ENCODE peak calls at places on chromosomes 13 and 19, in seven cellular contexts. B, A, F, O, K, U and G are unnamed samples.

GRCh38 chr19:48969276-48970138 is 4.4 kb downstream of the FTL start:
- DNase-seq in U (no peak), B (no peak), A (peak; percentile 12), K (peak; percentile 26), F (peak; percentile 41), O (no peak), G (no peak)

GRCh38 chr13:30340367-30341184 is 33.2 kb upstream of the KATNAL1 start:
- DNase-seq in U (no peak), B (no peak), A (no peak), O (peak; percentile 74), K (peak; percentile 91), F (peak; percentile 40), G (no peak)

GRCh38 chr13:113202912-113203311 is 5.6 kb downstream of the PCID2 start:
- DNase-seq in O (no peak), K (no peak), B (no peak), A (no peak), F (no peak), U (no peak), G (no peak)

GRCh38 chr19:32669205-32669785 is 5.7 kb downstream of the ANKRD27 start:
- DNase-seq in K (no peak), F (no peak), O (no peak), B (no peak), U (no peak), A (no peak), G (no peak)

GRCh38 chr13:49563513-49563912 is 21.8 kb downstream of the RCBTB1 start:
- DNase-seq in A (no peak), K (peak; percentile 61), B (no peak), U (no peak), F (no peak), O (no peak), G (no peak)

GRCh38 chr19:484494-484893 is 11.8 kb upstream of the MADCAM1 start:
- DNase-seq in K (no peak), F (no peak), B (no peak), A (no peak), U (no peak), O (no peak), G (no peak)

GRCh38 chr19:43923875-43924274 is 11.2 kb downstream of the ZNF45 start:
- DNase-seq in A (no peak), U (no peak), O (no peak), K (no peak), F (no peak), B (no peak), G (no peak)

GRCh38 chr13:50198508-50198907 is 183.3 kb downstream of the KCNRG start:
- DNase-seq in A (no peak), B (no peak), F (no peak), O (peak; percentile 39), U (no peak), K (peak; percentile 70), G (no peak)

GRCh38 chr19:18589380-18590272 is 1.0 kb downstream of the REX1BD start:
- DNase-seq in F (peak; percentile 71), B (no peak), K (peak; percentile 65), O (peak; percentile 42), U (peak; percentile 60), A (peak; percentile 85), G (peak; percentile 73)

GRCh38 chr13:110647365-110647737 is 32.0 kb downstream of the NAXD start:
- DNase-seq in A (no peak), B (no peak), U (no peak), O (no peak), F (no peak), K (no peak), G (no peak)

GRCh38 chr13:29948246-29948645 is 97.8 kb upstream of the UBL3 start:
- DNase-seq in K (no peak), U (no peak), B (no peak), A (no peak), F (no peak), O (no peak), G (no peak)

GRCh38 chr13:50453238-50453637 is 390.3 kb downstream of the DLEU7 start:
- DNase-seq in K (no peak), F (no peak), U (no peak), O (no peak), A (no peak), B (no peak), G (no peak)

GRCh38 chr13:68748038-68748437 is 1359.6 kb upstream of the ATXN8OS start:
- DNase-seq in K (no peak), A (no peak), O (no peak), F (no peak), U (no peak), B (no peak), G (no peak)

GRCh38 chr13:107642841-107643240 is 572.5 kb downstream of the LIG4 start:
- DNase-seq in U (no peak), A (no peak), K (no peak), O (no peak), B (no peak), F (no peak), G (no peak)

GRCh38 chr19:51511353-51511752 is 9.8 kb upstream of the SIGLEC12 start:
- DNase-seq in U (no peak), K (no peak), A (peak; percentile 9), F (peak; percentile 23), B (no peak), O (no peak), G (no peak)